ENCODE peak calls at places on chromosomes 1 and 21, in eight cellular contexts. V is NCI-H2081, G is left lung, F is GM23248, B is K562, J is GDM1, Z is EL, P is kidney tubule cell. W is an unnamed sample.

GRCh38 chr1:1630965-1631792 is 794 bp upstream of the MMP23B start:
- DNase-seq in F (peak; percentile 60), B (no peak), G (peak; percentile 69), Z (no peak), J (no peak), V (no peak), P (no peak), W (no peak)

GRCh38 chr1:230211436-230212145 is 144.6 kb downstream of the GALNT2 start:
- DNase-seq in J (no peak), G (no peak), Z (no peak), B (no peak), F (no peak), P (no peak), V (no peak), W (no peak)

GRCh38 chr1:41381691-41382530 is 20.7 kb downstream of the FOXO6 start:
- DNase-seq in V (peak; percentile 59), B (no peak), J (no peak), Z (peak; percentile 64), P (peak; percentile 54), F (peak; percentile 65), G (no peak), W (no peak)

GRCh38 chr1:231695439-231696255 is 69.1 kb downstream of the DISC1 start:
- DNase-seq in P (no peak), J (no peak), V (no peak), B (no peak), F (no peak), G (no peak), Z (no peak), W (no peak)

GRCh38 chr1:217881131-217881543 is 250.0 kb downstream of the SPATA17 start:
- DNase-seq in J (no peak), G (no peak), F (peak; percentile 1), Z (peak; percentile 55), B (no peak), V (no peak), P (no peak), W (no peak)

GRCh38 chr1:24318988-24319863 is at the start of gene GRHL3:
- DNase-seq in Z (no peak), B (no peak), F (peak; percentile 29), V (no peak), P (peak; percentile 91), J (no peak), G (peak; percentile 58), W (no peak)

GRCh38 chr1:119899321-119899720 is 3.0 kb upstream of the ADAM30 start:
- DNase-seq in B (no peak), Z (no peak), V (no peak), G (no peak), J (no peak), P (no peak), F (no peak), W (no peak)

GRCh38 chr1:151510020-151510405 is 1.2 kb upstream of the CGN start:
- DNase-seq in B (no peak), Z (no peak), G (no peak), F (no peak), P (no peak), V (no peak), J (no peak), W (no peak)

GRCh38 chr21:15437873-15438272 is 291.9 kb upstream of the USP25 start:
- DNase-seq in B (no peak), Z (peak; percentile 47), V (no peak), F (peak; percentile 32), P (peak; percentile 67), G (no peak), J (peak; percentile 92), W (peak; percentile 27)

GRCh38 chr1:225813250-225813964 is 3.5 kb downstream of the EPHX1 start:
- DNase-seq in F (peak; percentile 82), Z (no peak), G (peak; percentile 74), V (peak; percentile 31), P (peak; percentile 24), B (peak; percentile 79), J (no peak), W (peak; percentile 91)

GRCh38 chr21:42615924-42616323 is 37.5 kb upstream of the PDE9A start:
- DNase-seq in B (no peak), Z (no peak), P (no peak), G (no peak), J (no peak), F (no peak), V (no peak), W (no peak)

GRCh38 chr1:114336360-114336759 is 174.6 kb downstream of the TRIM33 start:
- DNase-seq in P (no peak), J (no peak), Z (no peak), V (no peak), F (no peak), B (no peak), G (no peak), W (no peak)

GRCh38 chr1:226125831-226126230 is 60.7 kb downstream of the ACBD3 start:
- DNase-seq in B (no peak), F (no peak), V (no peak), P (no peak), Z (no peak), J (no peak), G (no peak), W (no peak)

W was measured in Caki2.